ENCODE peak calls at places on chromosomes 13 and 19, in four cellular contexts. Z is HepG2, M is H1, A is GM12878. X is an unnamed sample.

GRCh38 chr19:42018503-42019193 is 24.6 kb upstream of the ATP1A3 start:
- DNase-seq in Z (no peak), M (no peak), A (no peak), X (no peak)

GRCh38 chr13:93690139-93690538 is 463.5 kb downstream of the GPC6 start:
- DNase-seq in Z (peak; percentile 10), M (no peak), A (no peak), X (no peak)

GRCh38 chr13:21638319-21639282 is 32.3 kb upstream of the FGF9 start:
- DNase-seq in Z (no peak), M (no peak), A (no peak), X (no peak)

GRCh38 chr19:9674669-9675357 is at the start of gene ZNF562:
- DNase-seq in Z (peak; percentile 80), M (peak; percentile 86), A (peak; percentile 45), X (peak; percentile 90)

GRCh38 chr13:26837997-26838396 is 77.4 kb upstream of the GPR12 start:
- DNase-seq in Z (no peak), M (no peak), A (no peak), X (no peak)

GRCh38 chr19:55300821-55301458 is 17.1 kb downstream of the BRSK1 start:
- DNase-seq in Z (no peak), M (no peak), A (no peak), X (no peak)

GRCh38 chr13:95087746-95088305 is 213.4 kb downstream of the ABCC4 start:
- DNase-seq in Z (peak; percentile 23), M (no peak), A (no peak), X (no peak)

GRCh38 chr19:29531458-29532025 is 5.7 kb downstream of the VSTM2B start:
- DNase-seq in Z (no peak), M (no peak), A (no peak), X (no peak)

GRCh38 chr19:17610384-17610783 is 54.9 kb downstream of the COLGALT1 start:
- DNase-seq in Z (peak; percentile 37), M (no peak), A (no peak), X (peak; percentile 28)

GRCh38 chr19:1975081-1975480 is 34.1 kb downstream of the CSNK1G2 start:
- DNase-seq in Z (no peak), M (no peak), A (no peak), X (no peak)

GRCh38 chr19:4013886-4014540 is 6.5 kb downstream of the PIAS4 start:
- DNase-seq in Z (no peak), M (no peak), A (no peak), X (no peak)

GRCh38 chr13:60351326-60351725 is 45.7 kb upstream of the TDRD3 start:
- DNase-seq in Z (no peak), M (no peak), A (no peak), X (no peak)

GRCh38 chr13:76886292-76887061 is at the start of gene KCTD12:
- DNase-seq in Z (no peak), M (peak; percentile 19), A (no peak), X (peak; percentile 24)

GRCh38 chr19:28839455-28839854 is 373.5 kb downstream of the UQCRFS1 start:
- DNase-seq in Z (no peak), M (no peak), A (no peak), X (no peak)

GRCh38 chr13:98549006-98549727 is 27.7 kb downstream of the STK24 start:
- DNase-seq in Z (peak; percentile 28), M (no peak), A (no peak), X (no peak)

GRCh38 chr19:772730-773436 is 22.0 kb downstream of the MISP start:
- DNase-seq in Z (no peak), M (no peak), A (no peak), X (no peak)

GRCh38 chr13:60645552-60646138 is 248.6 kb downstream of the TDRD3 start:
- DNase-seq in Z (no peak), M (no peak), A (no peak), X (no peak)

GRCh38 chr19:1854542-1855039 is 6.3 kb upstream of the REXO1 start:
- DNase-seq in Z (no peak), M (no peak), A (no peak), X (no peak)

GRCh38 chr19:39448271-39448670 is 2.9 kb downstream of the SUPT5H start:
- DNase-seq in Z (no peak), M (no peak), A (no peak), X (no peak)

GRCh38 chr13:110869805-110870706 is 44.8 kb downstream of the ANKRD10 start:
- DNase-seq in Z (peak; percentile 89), M (no peak), A (no peak), X (peak; percentile 99)

GRCh38 chr13:76790519-76791289 is 95.5 kb downstream of the KCTD12 start:
- DNase-seq in Z (no peak), M (no peak), A (no peak), X (no peak)

DNA sequence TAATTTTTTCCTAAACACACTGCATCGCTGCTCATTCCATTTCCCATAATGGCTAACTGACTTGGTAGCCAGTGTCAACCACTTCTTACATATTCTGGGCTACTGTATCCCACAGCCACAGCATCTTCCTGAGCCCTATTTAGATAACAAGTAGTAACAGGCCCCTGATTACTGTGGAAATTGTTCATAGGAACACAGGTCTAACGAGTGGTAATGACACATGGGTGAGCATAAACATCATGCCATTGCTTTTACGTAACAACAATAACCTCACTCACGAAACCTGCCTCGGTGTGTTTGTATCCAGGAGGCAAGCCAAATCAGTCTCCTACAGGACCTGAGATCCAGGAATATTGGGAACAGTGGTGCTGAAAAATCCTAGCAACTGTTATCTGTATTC is 438.6 kb downstream of the KLF5 start:
- DNase-seq in Z (no peak), M (no peak), A (no peak), X (no peak)
- TF ChIP-seq ZNF274 in Z (no peak), M (no peak), A (no peak), X (no peak)

GRCh38 chr13:39417643-39418042 is 185.3 kb downstream of the LHFPL6 start:
- DNase-seq in Z (no peak), M (peak; percentile 47), A (no peak), X (no peak)
- TF ChIP-seq ZNF274 in Z (no peak), M (no peak), A (no peak), X (no peak)

GRCh38 chr13:29540799-29541198 is 54.7 kb downstream of the SLC7A1 start:
- DNase-seq in Z (no peak), M (no peak), A (no peak), X (no peak)

GRCh38 chr13:29540334-29540733 is 55.2 kb downstream of the SLC7A1 start:
- DNase-seq in Z (no peak), M (no peak), A (no peak), X (no peak)

GRCh38 chr13:29539866-29540265 is 55.6 kb downstream of the SLC7A1 start:
- DNase-seq in Z (no peak), M (no peak), A (no peak), X (no peak)

GRCh38 chr13:29543230-29544215 is 52.0 kb downstream of the SLC7A1 start:
- DNase-seq in Z (peak; percentile 12), M (peak; percentile 13), A (peak; percentile 44), X (no peak)

GRCh38 chr13:29541400-29541799 is 54.1 kb downstream of the SLC7A1 start:
- DNase-seq in Z (no peak), M (no peak), A (no peak), X (no peak)
- TF ChIP-seq ZNF274 in Z (no peak), M (no peak), A (no peak), X (no peak)

GRCh38 chr19:16379521-16380313 is 55.1 kb downstream of the KLF2 start:
- DNase-seq in Z (no peak), M (no peak), A (no peak), X (no peak)
- TF ChIP-seq ZNF274 in Z (no peak), M (no peak), A (no peak), X (no peak)

GRCh38 chr13:46339035-46339666 is 47.9 kb downstream of the RUBCNL start:
- DNase-seq in Z (no peak), M (no peak), A (peak; percentile 59), X (no peak)

GRCh38 chr13:46343279-46343949 is 43.6 kb downstream of the RUBCNL start:
- DNase-seq in Z (no peak), M (no peak), A (no peak), X (no peak)

GRCh38 chr13:46342538-46342937 is 44.5 kb downstream of the RUBCNL start:
- DNase-seq in Z (no peak), M (no peak), A (no peak), X (no peak)

GRCh38 chr13:46340631-46341111 is 46.4 kb downstream of the RUBCNL start:
- DNase-seq in Z (no peak), M (no peak), A (no peak), X (no peak)

DNA sequence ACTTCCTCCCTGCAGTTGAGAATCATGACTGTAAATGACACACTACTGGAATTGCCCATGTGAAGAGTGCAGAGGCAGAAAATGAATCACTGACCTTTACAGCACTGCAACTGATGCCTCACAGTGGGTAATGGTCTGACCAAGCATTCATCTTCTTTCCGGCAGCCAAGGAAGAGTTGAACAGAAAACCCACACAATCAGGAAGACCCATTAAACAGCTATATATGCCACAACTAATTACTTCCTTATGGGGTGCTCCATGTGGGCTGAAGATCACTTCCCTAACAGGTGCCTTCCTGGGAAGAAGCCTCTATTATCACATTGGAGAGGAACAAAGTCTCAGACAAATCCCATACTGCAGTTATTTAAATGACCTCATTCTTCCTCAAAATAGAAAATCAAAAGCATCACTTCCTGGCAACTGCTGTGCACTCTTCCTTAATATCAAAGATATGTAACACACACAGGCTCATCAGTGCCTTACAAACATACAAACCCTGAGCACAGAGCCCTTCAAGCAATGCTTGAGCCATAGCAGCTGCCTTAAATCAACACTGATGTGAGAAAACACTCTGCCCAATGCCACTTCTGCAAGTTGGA is 45.8 kb downstream of the RUBCNL start:
- DNase-seq in Z (no peak), M (no peak), A (peak; percentile 51), X (no peak)
- TF ChIP-seq ZNF274 in Z (no peak), M (no peak), A (no peak), X (no peak)

X was measured in HCT116.